ENCODE peak calls at places on chromosomes 12 and 14, in five cellular contexts. One of them, this sample, is unnamed. For H3K27me3, the result is how much of the 10 kb centered on the place peaks cover.

GRCh38 chr12:7731499-7731898 is 15.7 kb downstream of the CLEC4C start:
- DNase-seq in lower lobe of right lung: no peak
- DNase-seq in thyroid gland: no peak
- DNase-seq in mammary epithelial cell: no peak
- DNase-seq in ascending aorta: no peak
- DNase-seq in this sample: no peak

GRCh38 chr12:108879615-108880254 is at the start of gene DAO:
- DNase-seq in lower lobe of right lung: no peak
- DNase-seq in thyroid gland: no peak
- DNase-seq in mammary epithelial cell: no peak
- DNase-seq in ascending aorta: no peak
- DNase-seq in this sample: no peak

GRCh38 chr12:104566244-104566993 is 109.7 kb downstream of the CHST11 start:
- DNase-seq in lower lobe of right lung: no peak
- DNase-seq in thyroid gland: no peak
- DNase-seq in mammary epithelial cell: no peak
- DNase-seq in ascending aorta: no peak
- DNase-seq in this sample: no peak

GRCh38 chr12:94534761-94535613 is 75.3 kb upstream of the CEP83 start:
- DNase-seq in lower lobe of right lung: no peak
- DNase-seq in thyroid gland: no peak
- DNase-seq in mammary epithelial cell: no peak
- DNase-seq in ascending aorta: no peak
- DNase-seq in this sample: no peak

GRCh38 chr12:61956545-61956944 is 303.7 kb upstream of the USP15 start:
- DNase-seq in lower lobe of right lung: no peak
- DNase-seq in thyroid gland: no peak
- DNase-seq in mammary epithelial cell: no peak
- DNase-seq in ascending aorta: no peak
- DNase-seq in this sample: no peak

GRCh38 chr14:35867280-35867629 is 41.1 kb downstream of the BRMS1L start:
- DNase-seq in lower lobe of right lung: no peak
- DNase-seq in thyroid gland: no peak
- DNase-seq in mammary epithelial cell: no peak
- DNase-seq in ascending aorta: no peak
- DNase-seq in this sample: no peak

GRCh38 chr12:2456813-2457186 is 338.0 kb upstream of the FKBP4 start:
- DNase-seq in lower lobe of right lung: no peak
- DNase-seq in thyroid gland: peak
- DNase-seq in mammary epithelial cell: no peak
- DNase-seq in ascending aorta: no peak
- DNase-seq in this sample: no peak

GRCh38 chr12:43621262-43621661 is 69.3 kb upstream of the ADAMTS20 start:
- DNase-seq in lower lobe of right lung: no peak
- DNase-seq in thyroid gland: no peak
- DNase-seq in mammary epithelial cell: no peak
- DNase-seq in ascending aorta: no peak
- DNase-seq in this sample: no peak

GRCh38 chr12:51905507-51906438 is 1.5 kb upstream of the ACVRL1 start:
- DNase-seq in lower lobe of right lung: peak
- DNase-seq in thyroid gland: peak
- DNase-seq in mammary epithelial cell: no peak
- DNase-seq in ascending aorta: no peak
- DNase-seq in this sample: no peak

DNA sequence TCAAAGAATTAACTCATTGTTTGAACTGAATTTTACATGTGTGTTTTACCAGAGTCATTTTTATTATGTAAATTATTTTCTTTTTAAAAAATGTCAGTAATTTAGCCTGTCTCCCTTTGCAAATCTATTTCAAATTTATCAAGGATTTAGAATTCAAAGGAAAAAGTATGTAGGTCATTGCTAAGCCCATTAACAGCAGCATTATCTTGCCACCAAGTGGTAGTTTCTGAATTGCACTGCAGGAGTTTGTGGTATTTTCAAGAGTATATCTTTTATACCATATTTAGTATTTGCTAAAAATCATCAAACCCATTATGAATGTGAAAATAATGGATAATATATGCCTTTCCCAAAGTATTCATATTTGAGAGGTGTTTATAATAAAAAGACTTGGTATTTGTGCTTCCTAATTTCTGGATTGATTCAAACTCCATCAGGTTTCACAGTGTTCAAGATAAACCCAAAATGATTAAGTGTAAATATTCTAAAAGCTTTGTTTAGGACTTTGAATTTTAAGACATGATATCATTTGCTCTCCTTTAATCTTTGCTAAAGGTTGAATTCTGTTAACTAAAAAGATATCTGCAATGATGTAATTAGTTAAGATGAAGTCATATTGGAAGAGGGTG is 711.4 kb downstream of the FSCB start:
- DNase-seq in lower lobe of right lung: no peak
- DNase-seq in thyroid gland: no peak
- DNase-seq in mammary epithelial cell: no peak
- DNase-seq in ascending aorta: no peak
- DNase-seq in this sample: no peak
- TF ChIP-seq CTCF in lower lobe of right lung: no peak
- TF ChIP-seq CTCF in thyroid gland: no peak
- TF ChIP-seq CTCF in mammary epithelial cell: peak
- TF ChIP-seq CTCF in ascending aorta: no peak
- TF ChIP-seq CTCF in this sample: peak

DNA sequence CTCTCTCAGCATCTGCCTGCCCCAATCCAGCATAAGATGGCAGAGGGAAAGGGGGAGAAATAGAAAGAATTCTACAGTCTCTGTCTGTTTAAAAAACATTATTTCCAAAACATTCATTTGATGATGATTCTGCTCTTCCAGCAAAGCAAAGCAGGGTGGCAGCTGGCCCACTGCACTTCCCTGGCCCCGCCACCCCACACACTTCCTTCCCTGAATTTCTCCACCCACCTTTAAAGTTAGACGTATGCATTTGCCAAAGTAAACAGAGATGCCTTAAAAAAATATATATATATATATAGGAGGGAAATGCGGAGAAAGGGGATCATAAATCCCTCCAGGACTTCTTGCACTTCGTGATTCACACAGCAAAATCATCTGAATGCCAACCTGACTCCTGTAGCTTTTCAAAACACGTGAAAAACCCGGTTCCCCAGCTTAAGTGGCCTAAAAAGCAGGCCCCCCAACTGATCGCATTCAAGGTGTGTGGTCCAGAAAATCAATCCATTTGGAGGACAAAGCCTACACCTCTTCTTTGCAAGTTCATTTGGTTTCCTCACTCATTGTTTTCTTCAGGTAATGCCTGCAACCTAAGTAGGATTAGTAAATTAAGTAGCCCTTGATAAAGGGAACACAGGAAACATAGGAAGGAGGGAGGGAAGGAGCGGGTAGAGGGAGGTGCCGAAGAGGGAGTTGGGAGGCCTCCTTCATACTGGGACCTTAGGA is 68.8 kb downstream of the LLPH start:
- DNase-seq in lower lobe of right lung: no peak
- DNase-seq in thyroid gland: no peak
- DNase-seq in mammary epithelial cell: no peak
- DNase-seq in ascending aorta: no peak
- DNase-seq in this sample: no peak
- H3K4me3 ChIP-seq in lower lobe of right lung: no peak
- H3K4me3 ChIP-seq in thyroid gland: no peak
- H3K4me3 ChIP-seq in mammary epithelial cell: no peak
- H3K4me3 ChIP-seq in ascending aorta: no peak
- H3K4me3 ChIP-seq in this sample: no peak

DNA sequence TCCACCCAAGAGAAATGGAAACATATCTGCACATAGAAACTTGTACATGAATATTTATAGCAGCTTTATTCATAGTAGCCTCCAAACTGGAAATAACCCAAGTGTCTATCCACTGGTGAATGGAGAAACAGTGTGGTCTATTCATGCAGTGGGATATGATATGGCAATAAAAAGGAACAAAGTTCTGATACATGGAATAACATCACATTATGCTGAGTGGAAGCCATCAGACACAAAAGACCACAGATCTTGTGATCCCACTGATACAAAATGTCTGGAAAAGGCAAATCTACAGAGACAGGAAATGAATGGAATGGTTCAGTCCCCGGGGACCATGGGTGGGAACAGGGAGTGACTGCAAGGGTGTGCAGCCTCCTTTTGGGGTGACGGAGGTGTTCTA is 45.3 kb downstream of the JAG2 start:
- DNase-seq in lower lobe of right lung: no peak
- DNase-seq in thyroid gland: no peak
- DNase-seq in mammary epithelial cell: no peak
- DNase-seq in ascending aorta: no peak
- DNase-seq in this sample: no peak
- H3K27me3 ChIP-seq in lower lobe of right lung: under half
- H3K27me3 ChIP-seq in thyroid gland: under half
- H3K27me3 ChIP-seq in mammary epithelial cell: under half
- H3K27me3 ChIP-seq in ascending aorta: under half
- H3K27me3 ChIP-seq in this sample: under half

GRCh38 chr12:53047221-53048032 is 2.4 kb upstream of the TNS2 start:
- DNase-seq in lower lobe of right lung: peak
- DNase-seq in thyroid gland: peak
- DNase-seq in mammary epithelial cell: no peak
- DNase-seq in ascending aorta: no peak
- DNase-seq in this sample: peak
- TF ChIP-seq CTCF in lower lobe of right lung: no peak
- TF ChIP-seq CTCF in thyroid gland: no peak
- TF ChIP-seq CTCF in mammary epithelial cell: no peak
- TF ChIP-seq CTCF in ascending aorta: no peak
- TF ChIP-seq CTCF in this sample: no peak

GRCh38 chr12:46455648-46456352 is 83.2 kb upstream of the SLC38A2 start:
- DNase-seq in lower lobe of right lung: no peak
- DNase-seq in thyroid gland: no peak
- DNase-seq in mammary epithelial cell: peak
- DNase-seq in ascending aorta: no peak
- DNase-seq in this sample: no peak

GRCh38 chr12:46453428-46453827 is 80.9 kb upstream of the SLC38A2 start:
- DNase-seq in lower lobe of right lung: no peak
- DNase-seq in thyroid gland: no peak
- DNase-seq in mammary epithelial cell: peak
- DNase-seq in ascending aorta: no peak
- DNase-seq in this sample: no peak

GRCh38 chr12:46456356-46457334 is 84.1 kb upstream of the SLC38A2 start:
- DNase-seq in lower lobe of right lung: no peak
- DNase-seq in thyroid gland: no peak
- DNase-seq in mammary epithelial cell: no peak
- DNase-seq in ascending aorta: no peak
- DNase-seq in this sample: no peak

GRCh38 chr12:46452776-46453175 is 80.2 kb upstream of the SLC38A2 start:
- DNase-seq in lower lobe of right lung: no peak
- DNase-seq in thyroid gland: no peak
- DNase-seq in mammary epithelial cell: peak
- DNase-seq in ascending aorta: no peak
- DNase-seq in this sample: no peak

DNA sequence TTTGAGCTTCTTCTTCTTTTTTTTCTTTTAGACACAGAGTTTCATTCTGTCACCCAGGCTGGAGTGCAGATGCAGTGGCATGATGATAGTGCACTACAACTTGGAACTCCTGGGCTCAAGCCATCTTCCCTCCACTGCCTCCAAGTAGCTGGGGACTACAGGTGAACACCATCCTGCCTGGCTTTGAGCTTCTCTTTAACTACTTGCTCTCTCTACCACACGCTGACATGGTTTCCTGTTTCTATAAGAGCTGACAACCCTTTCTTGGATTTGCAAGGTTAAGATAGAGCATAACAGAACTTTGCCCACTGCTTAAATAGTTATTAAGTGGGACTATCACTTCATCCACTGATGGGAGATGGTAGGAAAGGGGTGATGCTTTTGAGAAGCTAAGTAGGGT is 82.4 kb upstream of the SLC38A2 start:
- DNase-seq in lower lobe of right lung: no peak
- DNase-seq in thyroid gland: no peak
- DNase-seq in mammary epithelial cell: no peak
- DNase-seq in ascending aorta: no peak
- DNase-seq in this sample: no peak
- H3K4me3 ChIP-seq in lower lobe of right lung: no peak
- H3K4me3 ChIP-seq in thyroid gland: no peak
- H3K4me3 ChIP-seq in mammary epithelial cell: no peak
- H3K4me3 ChIP-seq in ascending aorta: no peak
- H3K4me3 ChIP-seq in this sample: no peak

GRCh38 chr14:23044840-23045239 is 2.8 kb downstream of the PSMB11 start:
- DNase-seq in lower lobe of right lung: no peak
- DNase-seq in thyroid gland: no peak
- DNase-seq in mammary epithelial cell: no peak
- DNase-seq in ascending aorta: no peak
- DNase-seq in this sample: no peak

GRCh38 chr14:23049011-23049410 is 7.0 kb downstream of the PSMB11 start:
- DNase-seq in lower lobe of right lung: no peak
- DNase-seq in thyroid gland: no peak
- DNase-seq in mammary epithelial cell: no peak
- DNase-seq in ascending aorta: no peak
- DNase-seq in this sample: no peak

GRCh38 chr14:23047751-23048693 is 6.0 kb downstream of the PSMB11 start:
- DNase-seq in lower lobe of right lung: no peak
- DNase-seq in thyroid gland: no peak
- DNase-seq in mammary epithelial cell: no peak
- DNase-seq in ascending aorta: no peak
- DNase-seq in this sample: no peak

GRCh38 chr14:23045419-23046357 is 3.7 kb downstream of the PSMB11 start:
- DNase-seq in lower lobe of right lung: no peak
- DNase-seq in thyroid gland: no peak
- DNase-seq in mammary epithelial cell: no peak
- DNase-seq in ascending aorta: no peak
- DNase-seq in this sample: no peak

GRCh38 chr14:23047042-23047634 is 5.1 kb downstream of the PSMB11 start:
- DNase-seq in lower lobe of right lung: no peak
- DNase-seq in thyroid gland: no peak
- DNase-seq in mammary epithelial cell: no peak
- DNase-seq in ascending aorta: no peak
- DNase-seq in this sample: no peak
- H3K27me3 ChIP-seq in lower lobe of right lung: under half
- H3K27me3 ChIP-seq in thyroid gland: under half
- H3K27me3 ChIP-seq in mammary epithelial cell: under half
- H3K27me3 ChIP-seq in ascending aorta: under half
- H3K27me3 ChIP-seq in this sample: under half